ENCODE peak calls at places on chromosomes 2 and 18, in ten cellular contexts. A is NB4, V is A549, C is bronchial epithelial cell, M is tibial artery, F is stomach, P is coronary artery, T is mucosa of descending colon, J is AG04449, W is skeletal muscle cell. S is an unnamed sample.

GRCh38 chr2:41912337-41912736 is 135.5 kb upstream of the PKDCC start:
- DNase-seq in V (no peak), C (no peak), T (no peak), P (peak), J (no peak), W (no peak), F (no peak), A (no peak), M (no peak), S (no peak)

GRCh38 chr2:67842375-67842959 is 220.3 kb downstream of the C1D start:
- DNase-seq in P (no peak), V (no peak), J (no peak), W (no peak), A (no peak), F (no peak), M (no peak), T (no peak), C (no peak), S (no peak)

GRCh38 chr2:14297340-14297739 is 335.2 kb upstream of the LRATD1 start:
- DNase-seq in C (peak), M (no peak), A (no peak), V (no peak), F (no peak), T (no peak), P (no peak), J (no peak), W (no peak), S (no peak)

GRCh38 chr2:95353055-95353575 is 49.4 kb upstream of the FAHD2A start:
- DNase-seq in C (no peak), W (no peak), J (no peak), V (no peak), F (peak), P (peak), M (peak), T (no peak), A (no peak), S (no peak)

GRCh38 chr2:222305510-222306392 is 7.0 kb upstream of the PAX3 start:
- DNase-seq in P (no peak), A (peak), M (no peak), V (no peak), W (no peak), J (no peak), T (peak), C (no peak), F (no peak), S (peak)

GRCh38 chr2:108634591-108635160 is 84.6 kb upstream of the RANBP2 start:
- DNase-seq in J (no peak), C (no peak), V (no peak), P (no peak), M (no peak), W (no peak), T (no peak), A (no peak), F (no peak), S (no peak)

GRCh38 chr18:12652861-12653401 is 5.0 kb downstream of the SPIRE1 start:
- DNase-seq in P (no peak), W (no peak), J (no peak), F (no peak), M (no peak), V (no peak), T (no peak), C (no peak), A (peak), S (no peak)

GRCh38 chr2:127398239-127398590 is 10.4 kb upstream of the MAP3K2 start:
- DNase-seq in M (peak), P (peak), C (peak), W (peak), J (peak), V (peak), F (peak), T (peak), A (peak), S (peak)

GRCh38 chr2:88187038-88187676 is 17.0 kb downstream of the THNSL2 start:
- DNase-seq in V (peak), M (no peak), J (no peak), F (peak), W (no peak), A (peak), P (no peak), T (peak), C (peak), S (peak)

GRCh38 chr2:196075196-196075595 is 6.6 kb upstream of the DNAH7 start:
- DNase-seq in M (no peak), F (no peak), C (no peak), T (no peak), A (no peak), J (no peak), W (no peak), P (no peak), V (no peak), S (no peak)

GRCh38 chr2:54955674-54956391 is 94.4 kb downstream of the RTN4 start:
- DNase-seq in V (no peak), M (no peak), C (peak), W (no peak), A (peak), P (no peak), J (no peak), F (no peak), T (no peak), S (peak)

GRCh38 chr2:29113891-29114321 is 1.3 kb upstream of the CLIP4 start:
- DNase-seq in W (peak), P (no peak), F (peak), C (peak), J (no peak), A (peak), M (peak), V (peak), T (peak), S (no peak)

GRCh38 chr18:64785686-64786085 is 636.8 kb upstream of the LINC00305 start:
- DNase-seq in A (no peak), C (no peak), J (no peak), F (no peak), V (no peak), W (no peak), P (no peak), T (no peak), M (no peak), S (no peak)

GRCh38 chr2:84782717-84783442 is 98.0 kb downstream of the TRABD2A start:
- DNase-seq in M (no peak), A (no peak), C (peak), V (no peak), F (no peak), J (no peak), W (no peak), P (no peak), T (no peak), S (peak)

GRCh38 chr2:19536136-19536535 is 177.7 kb upstream of the OSR1 start:
- DNase-seq in J (no peak), V (no peak), F (no peak), T (no peak), M (no peak), A (peak), W (no peak), C (peak), P (no peak), S (peak)

GRCh38 chr2:74515271-74516069 is 1.2 kb downstream of the TLX2 start:
- DNase-seq in C (no peak), M (no peak), J (no peak), T (peak), F (no peak), W (no peak), P (no peak), A (no peak), V (no peak), S (peak)

GRCh38 chr2:135782231-135782630 is 40.6 kb downstream of the UBXN4 start:
- DNase-seq in A (no peak), C (no peak), W (no peak), V (no peak), T (no peak), M (no peak), P (no peak), F (no peak), J (no peak), S (no peak)

GRCh38 chr2:175431054-175431780 is 249.7 kb upstream of the ATP5MC3 start:
- DNase-seq in F (no peak), W (no peak), V (no peak), M (no peak), C (peak), P (no peak), J (no peak), T (no peak), A (no peak), S (no peak)

GRCh38 chr18:5456577-5457466 is 87.0 kb downstream of the EPB41L3 start:
- DNase-seq in J (no peak), V (no peak), A (no peak), F (no peak), P (no peak), W (peak), T (no peak), M (no peak), C (no peak), S (no peak)

GRCh38 chr2:96957299-96957698 is 29.1 kb downstream of the FAM178B start:
- DNase-seq in V (no peak), A (no peak), C (no peak), F (no peak), P (no peak), T (no peak), J (no peak), M (no peak), W (no peak), S (no peak)

GRCh38 chr2:191983591-191983990 is 136.7 kb upstream of the CAVIN2 start:
- DNase-seq in C (no peak), J (no peak), A (no peak), T (no peak), W (no peak), F (no peak), V (no peak), M (no peak), P (no peak), S (no peak)

GRCh38 chr2:120105360-120105759 is 92.5 kb downstream of the EPB41L5 start:
- DNase-seq in J (no peak), A (no peak), T (no peak), W (no peak), M (no peak), V (no peak), C (peak), F (no peak), P (no peak), S (no peak)

GRCh38 chr2:137924019-137924418 is 40.3 kb upstream of the HNMT start:
- DNase-seq in V (no peak), F (no peak), J (no peak), P (no peak), C (no peak), A (no peak), T (no peak), W (no peak), M (no peak), S (peak)

GRCh38 chr2:163198972-163199371 is 360.4 kb upstream of the KCNH7 start:
- DNase-seq in T (no peak), C (peak), W (no peak), J (no peak), P (no peak), F (no peak), V (no peak), M (no peak), A (no peak), S (no peak)

GRCh38 chr2:176650101-176650500 is 380.9 kb downstream of the MTX2 start:
- DNase-seq in F (no peak), A (no peak), J (no peak), T (no peak), P (no peak), C (no peak), V (no peak), W (no peak), M (no peak), S (no peak)

GRCh38 chr2:101114268-101114783 is 36.9 kb downstream of the TBC1D8 start:
- DNase-seq in T (no peak), M (no peak), W (no peak), C (no peak), J (no peak), A (no peak), V (no peak), F (no peak), P (no peak), S (no peak)

GRCh38 chr2:113281920-113282746 is 3.4 kb upstream of the PAX8 start:
- DNase-seq in A (no peak), M (no peak), J (no peak), T (no peak), P (no peak), C (no peak), F (no peak), V (no peak), W (no peak), S (peak)

GRCh38 chr2:167652401-167652800 is 595.0 kb downstream of the STK39 start:
- DNase-seq in J (no peak), F (no peak), P (no peak), V (no peak), A (no peak), W (no peak), M (no peak), T (no peak), C (no peak), S (no peak)

GRCh38 chr2:72999729-73000725 is 71.5 kb downstream of the SFXN5 start:
- DNase-seq in J (no peak), M (peak), V (no peak), P (peak), C (peak), W (no peak), A (no peak), F (no peak), T (no peak), S (no peak)

GRCh38 chr18:79317718-79318117 is 78.0 kb upstream of the NFATC1 start:
- DNase-seq in A (no peak), C (no peak), W (no peak), M (no peak), P (no peak), T (no peak), V (no peak), J (no peak), F (no peak), S (no peak)

GRCh38 chr2:62340981-62341624 is 145.2 kb downstream of the B3GNT2 start:
- DNase-seq in F (peak), W (no peak), A (peak), P (no peak), C (peak), V (no peak), M (no peak), T (no peak), J (no peak), S (no peak)

GRCh38 chr2:204885747-204886146 is 340.5 kb downstream of the PARD3B start:
- DNase-seq in W (no peak), J (no peak), A (no peak), C (no peak), T (no peak), M (no peak), F (no peak), P (no peak), V (no peak), S (no peak)

GRCh38 chr18:76488190-76488589 is 6.9 kb downstream of the ZNF516 start:
- DNase-seq in P (no peak), W (no peak), A (no peak), V (no peak), J (no peak), C (no peak), F (no peak), T (no peak), M (peak), S (no peak)

GRCh38 chr2:203238329-203238710 is 498 bp upstream of the CYP20A1 start:
- DNase-seq in M (no peak), C (no peak), J (no peak), P (no peak), V (no peak), F (no peak), T (no peak), A (no peak), W (no peak), S (no peak)

GRCh38 chr2:65661980-65662653 is 229.7 kb upstream of the SPRED2 start:
- DNase-seq in F (no peak), T (no peak), P (no peak), M (no peak), W (no peak), C (no peak), A (peak), V (no peak), J (no peak), S (no peak)

GRCh38 chr2:181673178-181673577 is 7.1 kb downstream of the NEUROD1 start:
- DNase-seq in A (no peak), T (no peak), C (no peak), M (no peak), J (no peak), W (no peak), V (no peak), F (no peak), P (no peak), S (no peak)

DNA sequence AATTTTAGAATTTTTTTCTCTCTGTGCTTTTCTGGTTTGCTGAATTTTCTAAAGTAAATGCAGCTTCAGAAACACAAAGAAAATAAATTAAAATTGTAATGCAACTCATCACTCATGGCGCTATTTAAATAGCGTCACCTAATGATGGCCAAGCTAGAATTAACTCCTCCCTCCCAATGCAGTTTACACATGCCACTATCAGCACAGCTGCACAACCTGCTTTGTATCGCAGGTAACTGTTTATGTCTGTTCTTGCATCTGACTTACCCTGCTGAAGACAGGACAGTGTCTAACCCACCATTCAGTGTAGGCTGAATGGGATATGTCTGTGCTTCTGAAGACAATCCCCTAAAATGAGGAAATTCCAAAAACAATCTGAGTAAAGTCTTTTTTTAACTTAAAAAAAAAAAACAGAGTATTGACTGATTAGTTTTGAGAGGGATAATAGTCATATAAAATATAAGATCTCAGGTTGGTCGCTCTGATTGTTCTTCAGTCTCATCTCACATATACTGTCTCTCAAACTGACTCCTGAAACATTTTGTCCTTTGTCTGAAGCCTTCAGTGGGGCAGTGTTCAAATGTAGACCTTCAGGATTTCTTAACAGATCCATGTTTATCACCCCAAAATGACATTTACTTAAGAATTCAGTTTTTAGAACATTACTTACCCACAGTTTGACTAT is 271.4 kb downstream of the ZEB2 start:
- DNase-seq in M (no peak), P (no peak), J (no peak), T (no peak), A (no peak), V (no peak), F (no peak), C (no peak), W (no peak), S (no peak)
- H3K4me3 ChIP-seq in M (no peak), P (no peak), J (no peak), T (no peak), A (no peak), V (no peak), F (no peak), C (no peak), W (no peak), S (no peak)

DNA sequence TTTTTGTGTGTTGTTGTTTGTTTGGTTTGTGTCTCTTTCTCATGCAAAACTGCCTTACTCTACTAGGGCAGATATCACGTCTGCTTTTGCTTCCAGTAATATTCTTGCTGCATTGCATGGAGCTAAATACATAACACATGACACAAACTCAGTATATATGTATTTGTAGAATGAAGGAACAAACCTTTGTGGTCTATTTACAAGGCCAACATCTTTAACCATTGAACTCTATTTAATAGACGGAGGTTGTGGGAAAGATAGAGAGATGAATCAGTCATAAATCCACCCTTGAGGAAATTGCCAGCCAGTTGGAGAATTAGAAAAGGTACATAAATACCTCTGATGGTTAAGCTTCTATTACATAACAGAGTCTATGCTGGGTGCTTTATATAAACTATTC is 26.0 kb upstream of the IL1RL1 start:
- DNase-seq in T (no peak), M (no peak), W (no peak), J (no peak), C (no peak), F (no peak), A (no peak), P (no peak), V (no peak), S (no peak)
- H3K4me3 ChIP-seq in T (no peak), M (no peak), W (no peak), J (no peak), C (no peak), F (no peak), A (no peak), P (no peak), V (no peak), S (no peak)

DNA sequence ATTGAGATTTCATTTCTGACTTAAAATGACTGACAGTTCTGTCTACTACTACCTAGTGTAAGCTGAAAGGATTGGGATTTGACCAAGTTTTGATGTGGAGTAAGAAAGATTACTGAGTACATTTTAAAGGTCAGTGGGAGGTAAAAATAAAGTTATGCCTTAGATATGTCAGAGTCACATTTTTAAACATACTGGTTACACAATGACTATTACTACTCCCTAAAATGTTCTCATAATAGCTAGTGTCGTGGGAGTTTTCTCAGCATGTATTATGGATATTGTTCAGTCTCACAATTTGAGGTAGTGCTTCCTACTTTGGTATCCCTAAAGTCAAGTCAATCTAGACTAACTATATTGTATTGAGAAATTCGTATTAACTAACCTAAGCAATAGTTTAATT is 1092.5 kb downstream of the LRP1B start:
- DNase-seq in C (no peak), P (no peak), F (no peak), M (no peak), J (no peak), W (no peak), T (no peak), V (no peak), A (no peak), S (no peak)
- H3K4me3 ChIP-seq in C (no peak), P (no peak), F (no peak), M (no peak), J (no peak), W (no peak), T (no peak), V (no peak), A (no peak), S (no peak)

GRCh38 chr18:4454548-4455112 is 477 bp downstream of the DLGAP1 start:
- DNase-seq in P (no peak), A (no peak), W (no peak), J (no peak), F (no peak), T (no peak), C (no peak), M (no peak), V (no peak), S (no peak)
- H3K4me3 ChIP-seq in P (peak), A (no peak), W (peak), J (no peak), F (peak), T (no peak), C (peak), M (peak), V (no peak), S (peak)

DNA sequence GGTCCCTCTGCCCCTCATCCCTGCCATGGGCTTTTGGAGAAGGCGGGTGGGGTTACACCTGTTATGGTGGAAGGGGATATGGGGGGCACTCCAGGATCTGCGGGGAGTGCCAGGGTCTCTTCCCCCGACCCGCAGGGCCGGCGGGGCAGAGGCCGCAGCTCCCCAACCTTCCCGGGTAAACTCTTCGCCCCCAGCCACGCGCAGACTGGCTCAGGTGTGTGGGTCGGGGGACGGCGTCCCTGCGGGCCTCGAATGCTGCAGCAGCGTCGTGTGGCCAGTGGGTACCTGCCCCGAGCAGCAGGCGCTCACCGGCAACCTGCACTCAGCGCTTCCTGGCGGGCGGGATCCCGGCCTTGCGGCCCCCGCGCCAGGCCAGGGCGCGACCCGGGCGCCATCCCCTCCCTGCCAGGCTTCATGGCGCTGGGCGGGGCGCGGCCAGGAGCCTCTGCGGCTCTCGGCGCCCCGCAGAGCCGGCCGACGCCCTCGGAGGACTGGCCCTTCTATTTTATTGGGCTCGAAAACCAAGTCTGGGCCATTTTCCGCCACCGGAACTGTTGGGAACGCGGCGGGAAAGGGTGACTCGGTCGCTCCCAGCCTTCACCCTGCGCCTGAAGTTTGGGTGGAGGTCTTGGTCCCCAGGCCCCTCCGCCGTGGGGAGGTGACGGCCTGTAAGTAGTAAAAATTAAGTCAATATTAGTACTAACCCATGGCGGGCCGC is 4.5 kb downstream of the GBX2 start:
- DNase-seq in P (peak), T (no peak), C (no peak), F (no peak), M (no peak), J (no peak), V (no peak), W (no peak), A (no peak), S (no peak)
- H3K4me3 ChIP-seq in P (peak), T (no peak), C (peak), F (peak), M (peak), J (peak), V (no peak), W (peak), A (no peak), S (no peak)

GRCh38 chr18:41959045-41959444 is 4.0 kb downstream of the PIK3C3 start:
- DNase-seq in W (no peak), V (no peak), F (no peak), A (no peak), C (no peak), M (no peak), P (no peak), T (no peak), J (no peak), S (no peak)
- H3K4me3 ChIP-seq in W (no peak), V (no peak), F (no peak), A (no peak), C (no peak), M (no peak), P (no peak), T (no peak), J (no peak), S (no peak)

GRCh38 chr2:241798081-241798630 is 10.8 kb upstream of the NEU4 start:
- DNase-seq in W (no peak), T (peak), F (peak), P (no peak), V (no peak), M (no peak), A (peak), C (no peak), J (no peak), S (no peak)
- H3K4me3 ChIP-seq in W (no peak), T (no peak), F (no peak), P (no peak), V (no peak), M (no peak), A (no peak), C (no peak), J (no peak), S (no peak)

S was measured in small intestine.